ENCODE peak calls at places on chromosome 4, in five cellular contexts. G, E, H, V and Y are unnamed samples.

GRCh38 chr4:48483777-48484493 is 792 bp downstream of the SLC10A4 start:
- DNase-seq in E (no peak), H (no peak), G (peak), V (peak), Y (no peak)

GRCh38 chr4:163988391-163988790 is 493.9 kb downstream of the TMA16 start:
- DNase-seq in H (no peak), E (no peak), V (no peak), G (no peak), Y (no peak)

GRCh38 chr4:81375745-81376144 is 96.0 kb downstream of the RASGEF1B start:
- DNase-seq in H (no peak), G (no peak), E (no peak), V (no peak), Y (no peak)

GRCh38 chr4:176270669-176271068 is 1.6 kb upstream of the ASB5 start:
- DNase-seq in G (peak), V (no peak), H (peak), E (peak), Y (peak)

GRCh38 chr4:76597423-76597979 is 162.5 kb downstream of the SHROOM3 start:
- DNase-seq in E (no peak), V (no peak), H (no peak), G (no peak), Y (no peak)

GRCh38 chr4:64166365-64166764 is 242.9 kb downstream of the TECRL start:
- DNase-seq in E (no peak), H (no peak), V (no peak), G (no peak), Y (no peak)

GRCh38 chr4:37981844-37982720 is 21.9 kb downstream of the PTTG2 start:
- DNase-seq in G (no peak), V (no peak), E (peak), H (no peak), Y (peak)

GRCh38 chr4:119300072-119300387 is 21.9 kb downstream of the FABP2 start:
- DNase-seq in E (no peak), G (peak), H (peak), V (peak), Y (no peak)